ENCODE peak calls at places on chromosomes 1 and 21, in five cellular contexts. N, C, E, Z and P are unnamed samples.

GRCh38 chr1:147879911-147880310 is 22.7 kb upstream of the GJA8 start:
- DNase-seq in Z (no peak), N (no peak), E (no peak), C (no peak), P (no peak)

GRCh38 chr1:153922076-153922837 is 515 bp downstream of the GATAD2B start:
- DNase-seq in Z (peak), E (peak), C (no peak), N (no peak), P (peak)

GRCh38 chr1:180917306-180918065 is 4.8 kb downstream of the KIAA1614 start:
- DNase-seq in Z (no peak), C (no peak), E (no peak), N (no peak), P (no peak)

GRCh38 chr1:196481616-196482015 is 126.6 kb downstream of the KCNT2 start:
- DNase-seq in E (no peak), Z (no peak), N (no peak), C (no peak), P (no peak)

GRCh38 chr1:209850342-209850979 is 22.7 kb downstream of the UTP25 start:
- DNase-seq in C (peak), Z (peak), E (no peak), N (no peak), P (no peak)

GRCh38 chr1:179440971-179441370 is 75.2 kb downstream of the AXDND1 start:
- DNase-seq in C (no peak), E (no peak), N (no peak), Z (no peak), P (no peak)

GRCh38 chr1:93979718-93980319 is 70.6 kb upstream of the GCLM start:
- DNase-seq in C (no peak), E (no peak), N (peak), Z (peak), P (no peak)

GRCh38 chr1:54134301-54134700 is 18.5 kb downstream of the CDCP2 start:
- DNase-seq in N (no peak), Z (no peak), C (no peak), E (no peak), P (no peak)

GRCh38 chr1:118158918-118159317 is 26.1 kb downstream of the SPAG17 start:
- DNase-seq in E (no peak), N (no peak), C (no peak), Z (no peak), P (no peak)

GRCh38 chr1:198281911-198282310 is 125.1 kb downstream of the NEK7 start:
- DNase-seq in E (no peak), N (no peak), C (no peak), Z (no peak), P (no peak)

GRCh38 chr1:93200086-93200620 is 19.6 kb downstream of the CCDC18 start:
- DNase-seq in E (no peak), Z (no peak), N (no peak), C (no peak), P (no peak)

GRCh38 chr21:44765231-44766013 is 36.2 kb downstream of the UBE2G2 start:
- DNase-seq in Z (no peak), E (no peak), N (no peak), C (no peak), P (no peak)

GRCh38 chr1:43531453-43531905 is 796 bp downstream of the PTPRF start:
- DNase-seq in E (no peak), Z (no peak), C (no peak), N (no peak), P (no peak)

GRCh38 chr21:25169370-25169769 is 437.9 kb downstream of the MRPL39 start:
- DNase-seq in Z (peak), C (no peak), E (no peak), N (no peak), P (no peak)

GRCh38 chr1:112955678-112956502 is at the start of gene SLC16A1:
- DNase-seq in C (peak), N (peak), Z (peak), E (peak), P (peak)

GRCh38 chr21:45448810-45449657 is 44.1 kb downstream of the COL18A1 start:
- DNase-seq in C (no peak), N (no peak), Z (no peak), E (no peak), P (no peak)

GRCh38 chr1:220521755-220522154 is 6.2 kb upstream of the MARK1 start:
- DNase-seq in C (no peak), E (no peak), Z (no peak), N (no peak), P (no peak)

GRCh38 chr1:80678438-80678837 is 1122.3 kb upstream of the ADGRL2 start:
- DNase-seq in Z (no peak), N (no peak), E (no peak), C (no peak), P (no peak)

GRCh38 chr1:150874455-150875196 is 1.8 kb downstream of the ARNT start:
- DNase-seq in N (no peak), C (no peak), Z (peak), E (no peak), P (no peak)

GRCh38 chr21:39564200-39564599 is 48.5 kb upstream of the B3GALT5 start:
- DNase-seq in C (no peak), E (no peak), Z (peak), N (no peak), P (no peak)

GRCh38 chr1:182383037-182383661 is 8.4 kb downstream of the GLUL start:
- DNase-seq in N (peak), Z (peak), E (no peak), C (no peak), P (no peak)

GRCh38 chr1:230632273-230632873 is 9.9 kb upstream of the COG2 start:
- DNase-seq in E (no peak), C (no peak), Z (peak), N (no peak), P (no peak)

GRCh38 chr1:86352096-86352495 is 44.0 kb downstream of the ODF2L start:
- DNase-seq in N (no peak), E (no peak), C (no peak), Z (no peak), P (no peak)

GRCh38 chr1:160608514-160608913 is 29.2 kb upstream of the CD84 start:
- DNase-seq in C (no peak), E (no peak), N (no peak), Z (no peak), P (no peak)

GRCh38 chr1:21217812-21218596 is 41.3 kb upstream of the EIF4G3 start:
- DNase-seq in N (peak), C (no peak), Z (no peak), E (no peak), P (no peak)

GRCh38 chr21:42548687-42549406 is 35.2 kb downstream of the SLC37A1 start:
- DNase-seq in C (no peak), Z (no peak), N (no peak), E (no peak), P (no peak)

GRCh38 chr1:32891241-32891570 is 4.9 kb downstream of the HPCA start:
- DNase-seq in E (no peak), Z (no peak), N (no peak), C (no peak), P (no peak)